ENCODE peak calls at places on chromosomes 5 and 9, in nine cellular contexts. One of them, this sample, is unnamed.

GRCh38 chr5:435961-436640 is 6.9 kb upstream of the EXOC3 start:
- DNase-seq in uterus: peak; percentile 0
- DNase-seq in brain microvascular endothelial cell: no peak
- DNase-seq in AG04450: no peak
- DNase-seq in OCI-LY7: no peak
- DNase-seq in heart left ventricle: no peak
- DNase-seq in ovary: no peak
- DNase-seq in A549: peak; percentile 66
- DNase-seq in left ventricle myocardium inferior: no peak
- DNase-seq in this sample: no peak

GRCh38 chr9:29697011-29697410 is 2123.7 kb upstream of the C9orf72 start:
- DNase-seq in uterus: no peak
- DNase-seq in brain microvascular endothelial cell: no peak
- DNase-seq in AG04450: no peak
- DNase-seq in OCI-LY7: no peak
- DNase-seq in heart left ventricle: no peak
- DNase-seq in ovary: no peak
- DNase-seq in A549: no peak
- DNase-seq in left ventricle myocardium inferior: no peak
- DNase-seq in this sample: no peak

GRCh38 chr9:132487351-132487791 is 77.4 kb downstream of the CFAP77 start:
- DNase-seq in uterus: no peak
- DNase-seq in brain microvascular endothelial cell: no peak
- DNase-seq in AG04450: no peak
- DNase-seq in OCI-LY7: no peak
- DNase-seq in heart left ventricle: no peak
- DNase-seq in ovary: no peak
- DNase-seq in A549: no peak
- DNase-seq in left ventricle myocardium inferior: no peak
- DNase-seq in this sample: no peak

GRCh38 chr5:68243681-68244080 is 28.1 kb downstream of the PIK3R1 start:
- DNase-seq in uterus: no peak
- DNase-seq in brain microvascular endothelial cell: no peak
- DNase-seq in AG04450: no peak
- DNase-seq in OCI-LY7: no peak
- DNase-seq in heart left ventricle: no peak
- DNase-seq in ovary: no peak
- DNase-seq in A549: no peak
- DNase-seq in left ventricle myocardium inferior: no peak
- DNase-seq in this sample: no peak

GRCh38 chr9:8262625-8263622 is 463.3 kb upstream of the DMAC1 start:
- DNase-seq in uterus: no peak
- DNase-seq in brain microvascular endothelial cell: no peak
- DNase-seq in AG04450: no peak
- DNase-seq in OCI-LY7: no peak
- DNase-seq in heart left ventricle: peak; percentile 36
- DNase-seq in ovary: no peak
- DNase-seq in A549: no peak
- DNase-seq in left ventricle myocardium inferior: peak; percentile 30
- DNase-seq in this sample: no peak

GRCh38 chr5:2271280-2271679 is 388.6 kb upstream of the IRX4 start:
- DNase-seq in uterus: no peak
- DNase-seq in brain microvascular endothelial cell: no peak
- DNase-seq in AG04450: no peak
- DNase-seq in OCI-LY7: no peak
- DNase-seq in heart left ventricle: no peak
- DNase-seq in ovary: no peak
- DNase-seq in A549: no peak
- DNase-seq in left ventricle myocardium inferior: no peak
- DNase-seq in this sample: no peak

GRCh38 chr9:78408388-78408787 is 111.5 kb downstream of the PSAT1 start:
- DNase-seq in uterus: no peak
- DNase-seq in brain microvascular endothelial cell: no peak
- DNase-seq in AG04450: no peak
- DNase-seq in OCI-LY7: no peak
- DNase-seq in heart left ventricle: no peak
- DNase-seq in ovary: no peak
- DNase-seq in A549: no peak
- DNase-seq in left ventricle myocardium inferior: no peak
- DNase-seq in this sample: no peak

GRCh38 chr9:88076286-88077070 is 61.8 kb downstream of the SPATA31C2 start:
- DNase-seq in uterus: peak; percentile 69
- DNase-seq in brain microvascular endothelial cell: peak; percentile 59
- DNase-seq in AG04450: peak; percentile 16
- DNase-seq in OCI-LY7: no peak
- DNase-seq in heart left ventricle: peak; percentile 84
- DNase-seq in ovary: peak; percentile 86
- DNase-seq in A549: peak; percentile 87
- DNase-seq in left ventricle myocardium inferior: peak; percentile 79
- DNase-seq in this sample: peak; percentile 65

GRCh38 chr9:134286513-134287245 is 39.6 kb upstream of the RXRA start:
- DNase-seq in uterus: no peak
- DNase-seq in brain microvascular endothelial cell: no peak
- DNase-seq in AG04450: no peak
- DNase-seq in OCI-LY7: no peak
- DNase-seq in heart left ventricle: no peak
- DNase-seq in ovary: no peak
- DNase-seq in A549: no peak
- DNase-seq in left ventricle myocardium inferior: no peak
- DNase-seq in this sample: no peak
- TF ChIP-seq CTCF in uterus: no peak
- TF ChIP-seq CTCF in brain microvascular endothelial cell: no peak
- TF ChIP-seq CTCF in AG04450: no peak
- TF ChIP-seq CTCF in OCI-LY7: no peak
- TF ChIP-seq CTCF in heart left ventricle: no peak
- TF ChIP-seq CTCF in ovary: no peak
- TF ChIP-seq CTCF in A549: no peak
- TF ChIP-seq CTCF in left ventricle myocardium inferior: no peak
- TF ChIP-seq CTCF in this sample: no peak

GRCh38 chr9:128821584-128822406 is 3.5 kb downstream of the ENDOG start:
- DNase-seq in uterus: no peak
- DNase-seq in brain microvascular endothelial cell: no peak
- DNase-seq in AG04450: no peak
- DNase-seq in OCI-LY7: no peak
- DNase-seq in heart left ventricle: no peak
- DNase-seq in ovary: no peak
- DNase-seq in A549: no peak
- DNase-seq in left ventricle myocardium inferior: no peak
- DNase-seq in this sample: no peak

GRCh38 chr9:128818839-128819715 is 777 bp downstream of the ENDOG start:
- DNase-seq in uterus: no peak
- DNase-seq in brain microvascular endothelial cell: no peak
- DNase-seq in AG04450: no peak
- DNase-seq in OCI-LY7: peak; percentile 62
- DNase-seq in heart left ventricle: peak; percentile 52
- DNase-seq in ovary: peak; percentile 48
- DNase-seq in A549: peak; percentile 35
- DNase-seq in left ventricle myocardium inferior: peak; percentile 40
- DNase-seq in this sample: no peak

GRCh38 chr9:128820665-128821583 is 2.6 kb downstream of the ENDOG start:
- DNase-seq in uterus: no peak
- DNase-seq in brain microvascular endothelial cell: no peak
- DNase-seq in AG04450: no peak
- DNase-seq in OCI-LY7: no peak
- DNase-seq in heart left ventricle: no peak
- DNase-seq in ovary: no peak
- DNase-seq in A549: no peak
- DNase-seq in left ventricle myocardium inferior: no peak
- DNase-seq in this sample: no peak

GRCh38 chr9:128819716-128820664 is 1.7 kb downstream of the ENDOG start:
- DNase-seq in uterus: peak; percentile 64
- DNase-seq in brain microvascular endothelial cell: no peak
- DNase-seq in AG04450: no peak
- DNase-seq in OCI-LY7: no peak
- DNase-seq in heart left ventricle: peak; percentile 73
- DNase-seq in ovary: peak; percentile 51
- DNase-seq in A549: no peak
- DNase-seq in left ventricle myocardium inferior: peak; percentile 64
- DNase-seq in this sample: no peak

DNA sequence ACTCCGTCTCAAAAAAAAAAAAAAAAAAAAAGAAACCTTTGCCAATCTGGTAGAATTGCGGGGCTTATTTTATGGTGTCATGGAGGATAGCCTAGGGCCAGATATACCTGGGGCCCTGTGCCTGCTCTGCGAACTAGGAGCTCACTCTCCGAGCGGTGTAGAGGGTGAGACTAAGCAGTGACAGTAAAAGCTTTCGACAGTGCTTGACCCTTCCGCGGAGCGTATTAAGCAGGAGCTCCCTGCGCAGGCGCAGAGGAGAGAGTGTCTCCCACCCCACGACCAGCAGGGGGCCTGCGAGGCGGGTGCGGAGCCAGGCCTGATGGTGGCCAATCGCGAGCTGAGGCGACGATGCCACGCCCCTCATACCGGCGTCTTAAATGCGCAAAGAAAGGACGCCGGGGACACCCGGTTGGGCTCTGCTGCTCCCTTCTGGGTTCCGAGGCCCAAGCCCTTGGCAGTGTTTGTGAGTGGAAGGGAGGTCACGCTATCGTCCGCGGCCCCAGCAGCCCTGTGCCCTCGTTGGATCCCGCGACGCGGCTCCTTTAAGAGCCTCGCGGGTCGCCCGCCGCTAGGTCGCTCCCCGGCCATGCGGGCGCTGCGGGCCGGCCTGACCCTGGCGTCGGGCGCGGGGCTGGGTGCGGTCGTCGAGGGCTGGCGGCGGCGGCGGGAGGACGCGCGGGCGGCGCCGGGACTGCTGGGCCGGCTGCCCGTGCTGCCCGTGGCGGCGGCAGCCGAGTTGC is at the start of gene ENDOG:
- DNase-seq in uterus: peak; percentile 96
- DNase-seq in brain microvascular endothelial cell: peak; percentile 94
- DNase-seq in AG04450: peak; percentile 88
- DNase-seq in OCI-LY7: peak; percentile 98
- DNase-seq in heart left ventricle: peak; percentile 98
- DNase-seq in ovary: peak; percentile 98
- DNase-seq in A549: peak; percentile 97
- DNase-seq in left ventricle myocardium inferior: peak; percentile 98
- DNase-seq in this sample: peak; percentile 82
- H3K4me3 ChIP-seq in uterus: peak within 1 kb of the TSS; percentile 66
- H3K4me3 ChIP-seq in brain microvascular endothelial cell: peak within 1 kb of the TSS; percentile 74
- H3K4me3 ChIP-seq in AG04450: peak within 1 kb of the TSS; percentile 80
- H3K4me3 ChIP-seq in OCI-LY7: peak within 1 kb of the TSS; percentile 71
- H3K4me3 ChIP-seq in heart left ventricle: peak within 1 kb of the TSS; percentile 80
- H3K4me3 ChIP-seq in ovary: peak within 1 kb of the TSS; percentile 68
- H3K4me3 ChIP-seq in A549: peak within 1 kb of the TSS; percentile 76
- H3K4me3 ChIP-seq in left ventricle myocardium inferior: peak within 1 kb of the TSS; percentile 78
- H3K4me3 ChIP-seq in this sample: peak within 1 kb of the TSS; percentile 65

GRCh38 chr5:113204525-113205161 is 228.0 kb downstream of the DCP2 start:
- DNase-seq in uterus: peak; percentile 64
- DNase-seq in brain microvascular endothelial cell: peak; percentile 20
- DNase-seq in AG04450: no peak
- DNase-seq in OCI-LY7: no peak
- DNase-seq in heart left ventricle: peak; percentile 77
- DNase-seq in ovary: peak; percentile 61
- DNase-seq in A549: no peak
- DNase-seq in left ventricle myocardium inferior: peak; percentile 52
- DNase-seq in this sample: no peak

GRCh38 chr5:113202904-113203716 is 226.5 kb downstream of the DCP2 start:
- DNase-seq in uterus: no peak
- DNase-seq in brain microvascular endothelial cell: peak; percentile 94
- DNase-seq in AG04450: no peak
- DNase-seq in OCI-LY7: no peak
- DNase-seq in heart left ventricle: peak; percentile 88
- DNase-seq in ovary: peak; percentile 40
- DNase-seq in A549: no peak
- DNase-seq in left ventricle myocardium inferior: peak; percentile 85
- DNase-seq in this sample: peak; percentile 61

GRCh38 chr5:113205323-113205722 is 228.7 kb downstream of the DCP2 start:
- DNase-seq in uterus: no peak
- DNase-seq in brain microvascular endothelial cell: no peak
- DNase-seq in AG04450: no peak
- DNase-seq in OCI-LY7: no peak
- DNase-seq in heart left ventricle: no peak
- DNase-seq in ovary: no peak
- DNase-seq in A549: no peak
- DNase-seq in left ventricle myocardium inferior: no peak
- DNase-seq in this sample: no peak

GRCh38 chr5:113201715-113202114 is 225.1 kb downstream of the DCP2 start:
- DNase-seq in uterus: no peak
- DNase-seq in brain microvascular endothelial cell: no peak
- DNase-seq in AG04450: no peak
- DNase-seq in OCI-LY7: no peak
- DNase-seq in heart left ventricle: no peak
- DNase-seq in ovary: no peak
- DNase-seq in A549: no peak
- DNase-seq in left ventricle myocardium inferior: no peak
- DNase-seq in this sample: no peak

DNA sequence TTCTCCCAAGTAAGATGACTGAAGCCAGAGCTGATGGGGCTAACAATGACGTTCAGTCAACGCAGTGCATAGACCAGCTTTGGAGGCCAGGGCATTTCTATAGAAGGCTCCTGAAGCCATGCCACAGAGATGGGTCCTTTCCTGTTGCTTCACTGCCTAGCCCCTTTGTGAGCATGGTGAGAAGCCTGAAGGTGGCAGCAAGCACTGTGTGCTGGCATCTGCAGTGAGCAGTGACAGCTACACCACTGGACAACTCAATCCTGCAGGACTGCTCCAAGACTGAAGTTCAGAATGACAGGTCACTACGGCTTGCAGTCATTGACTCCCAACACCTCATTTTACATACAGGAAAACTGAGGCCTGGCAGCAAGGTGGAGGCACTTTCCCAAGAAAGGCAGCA is 229.0 kb downstream of the TSSK1B start:
- DNase-seq in uterus: no peak
- DNase-seq in brain microvascular endothelial cell: no peak
- DNase-seq in AG04450: no peak
- DNase-seq in OCI-LY7: no peak
- DNase-seq in heart left ventricle: no peak
- DNase-seq in ovary: no peak
- DNase-seq in A549: no peak
- DNase-seq in left ventricle myocardium inferior: no peak
- DNase-seq in this sample: no peak
- TF ChIP-seq CTCF in uterus: no peak
- TF ChIP-seq CTCF in brain microvascular endothelial cell: peak; percentile 31
- TF ChIP-seq CTCF in AG04450: no peak
- TF ChIP-seq CTCF in OCI-LY7: no peak
- TF ChIP-seq CTCF in heart left ventricle: peak; percentile 36
- TF ChIP-seq CTCF in ovary: no peak
- TF ChIP-seq CTCF in A549: no peak
- TF ChIP-seq CTCF in left ventricle myocardium inferior: peak; percentile 57
- TF ChIP-seq CTCF in this sample: peak; percentile 19

GRCh38 chr5:81235287-81236072 is 2.4 kb downstream of the CKMT2 start:
- DNase-seq in uterus: peak; percentile 46
- DNase-seq in brain microvascular endothelial cell: no peak
- DNase-seq in AG04450: no peak
- DNase-seq in OCI-LY7: no peak
- DNase-seq in heart left ventricle: peak; percentile 82
- DNase-seq in ovary: peak; percentile 54
- DNase-seq in A549: no peak
- DNase-seq in left ventricle myocardium inferior: peak; percentile 55
- DNase-seq in this sample: no peak

GRCh38 chr5:81233080-81233634 is at the start of gene CKMT2:
- DNase-seq in uterus: peak; percentile 76
- DNase-seq in brain microvascular endothelial cell: peak; percentile 23
- DNase-seq in AG04450: no peak
- DNase-seq in OCI-LY7: no peak
- DNase-seq in heart left ventricle: peak; percentile 95
- DNase-seq in ovary: peak; percentile 94
- DNase-seq in A549: no peak
- DNase-seq in left ventricle myocardium inferior: peak; percentile 91
- DNase-seq in this sample: no peak

GRCh38 chr5:81232449-81233079 is 558 bp upstream of the CKMT2 start:
- DNase-seq in uterus: peak; percentile 57
- DNase-seq in brain microvascular endothelial cell: no peak
- DNase-seq in AG04450: no peak
- DNase-seq in OCI-LY7: no peak
- DNase-seq in heart left ventricle: peak; percentile 95
- DNase-seq in ovary: peak; percentile 65
- DNase-seq in A549: no peak
- DNase-seq in left ventricle myocardium inferior: peak; percentile 85
- DNase-seq in this sample: no peak

GRCh38 chr5:81234801-81235200 is 1.7 kb downstream of the CKMT2 start:
- DNase-seq in uterus: no peak
- DNase-seq in brain microvascular endothelial cell: no peak
- DNase-seq in AG04450: no peak
- DNase-seq in OCI-LY7: peak; percentile 7
- DNase-seq in heart left ventricle: peak; percentile 77
- DNase-seq in ovary: peak; percentile 30
- DNase-seq in A549: no peak
- DNase-seq in left ventricle myocardium inferior: peak; percentile 54
- DNase-seq in this sample: no peak

DNA sequence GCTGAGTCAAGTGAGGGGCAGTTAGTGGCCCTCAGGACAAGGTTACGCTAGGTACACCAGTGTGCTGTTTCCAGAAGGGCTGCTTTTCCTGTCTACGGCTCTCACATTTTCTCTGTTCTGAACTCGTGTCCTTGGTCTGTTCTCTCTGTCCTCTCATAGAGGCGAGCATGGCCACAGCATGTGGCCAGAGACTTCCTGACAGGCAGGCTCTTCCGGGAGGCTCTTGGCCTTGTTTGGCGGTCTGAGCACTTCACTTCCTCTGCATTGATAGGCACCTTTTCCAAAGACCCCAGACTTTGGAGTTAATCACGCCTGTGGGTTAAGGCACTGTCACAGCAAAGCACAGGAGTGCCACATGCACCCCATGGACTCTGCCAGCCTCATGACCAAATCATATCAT is 1.2 kb downstream of the CKMT2 start:
- DNase-seq in uterus: no peak
- DNase-seq in brain microvascular endothelial cell: no peak
- DNase-seq in AG04450: no peak
- DNase-seq in OCI-LY7: no peak
- DNase-seq in heart left ventricle: no peak
- DNase-seq in ovary: peak; percentile 30
- DNase-seq in A549: no peak
- DNase-seq in left ventricle myocardium inferior: no peak
- DNase-seq in this sample: no peak
- H3K4me3 ChIP-seq in uterus: no peak overlapping the region
- H3K4me3 ChIP-seq in brain microvascular endothelial cell: no peak overlapping the region
- H3K4me3 ChIP-seq in AG04450: no peak overlapping the region
- H3K4me3 ChIP-seq in OCI-LY7: no peak overlapping the region
- H3K4me3 ChIP-seq in heart left ventricle: peak overlapping the region; percentile 54
- H3K4me3 ChIP-seq in ovary: no peak overlapping the region
- H3K4me3 ChIP-seq in A549: no peak overlapping the region
- H3K4me3 ChIP-seq in left ventricle myocardium inferior: peak overlapping the region; percentile 70
- H3K4me3 ChIP-seq in this sample: no peak overlapping the region